ENCODE peak calls at places on chromosomes 2 and 18, in five cellular contexts. U, P, M, E and T are unnamed samples. For H3K4me1 and H4K20me1, the result is how much of the 10 kb centered on the place peaks cover.

GRCh38 chr2:135494503-135494902 is 36.5 kb downstream of the ZRANB3 start:
- DNase-seq in E (no peak), P (no peak), M (peak), U (no peak), T (no peak)

GRCh38 chr18:28045176-28045810 is 131.6 kb downstream of the CDH2 start:
- DNase-seq in U (no peak), P (peak), E (no peak), M (peak), T (no peak)

GRCh38 chr2:43534569-43534968 is 61.3 kb downstream of the THADA start:
- DNase-seq in M (no peak), P (no peak), E (no peak), U (no peak), T (no peak)

GRCh38 chr2:122206101-122206500 is 450.6 kb downstream of the TSN start:
- DNase-seq in M (no peak), E (no peak), P (no peak), U (no peak), T (no peak)

GRCh38 chr18:22399949-22400348 is 17.8 kb downstream of the CTAGE1 start:
- DNase-seq in P (no peak), U (no peak), M (no peak), E (no peak), T (no peak)

GRCh38 chr18:286515-287310 is 18.9 kb upstream of the THOC1 start:
- DNase-seq in P (peak), E (no peak), M (no peak), U (peak), T (no peak)

GRCh38 chr2:147487980-147488289 is 356.9 kb upstream of the ACVR2A start:
- DNase-seq in P (no peak), U (no peak), E (no peak), M (no peak), T (no peak)

GRCh38 chr2:8303322-8303832 is 378.5 kb upstream of the ID2 start:
- DNase-seq in M (no peak), E (peak), P (no peak), U (no peak), T (peak)

GRCh38 chr2:96148410-96149217 is 3.4 kb upstream of the DUSP2 start:
- DNase-seq in M (peak), P (peak), U (peak), E (peak), T (peak)

GRCh38 chr18:48859311-48860275 is 91.2 kb downstream of the SMAD7 start:
- DNase-seq in M (no peak), P (no peak), U (peak), E (no peak), T (no peak)

GRCh38 chr18:25350561-25351201 is 1.3 kb downstream of the ZNF521 start:
- DNase-seq in P (no peak), U (peak), E (peak), M (peak), T (no peak)

GRCh38 chr2:234958311-234958710 is 6.5 kb downstream of the SH3BP4 start:
- DNase-seq in E (no peak), M (no peak), P (no peak), U (no peak), T (no peak)

GRCh38 chr2:18788590-18788989 is 199.2 kb upstream of the NT5C1B start:
- DNase-seq in P (no peak), M (no peak), E (no peak), U (no peak), T (no peak)

GRCh38 chr2:240433973-240434727 is 1.3 kb upstream of the GPC1 start:
- DNase-seq in M (peak), P (peak), U (no peak), E (no peak), T (no peak)

GRCh38 chr2:205687018-205687956 is 5.0 kb downstream of the NRP2 start:
- DNase-seq in U (no peak), E (no peak), P (no peak), M (no peak), T (no peak)

GRCh38 chr18:34222025-34222395 is 2.7 kb downstream of the NOL4 start:
- DNase-seq in P (no peak), M (no peak), E (no peak), U (peak), T (no peak)

GRCh38 chr18:12838178-12838634 is 45.8 kb downstream of the PTPN2 start:
- DNase-seq in P (peak), U (peak), M (peak), E (no peak), T (peak)
- H3K4me1 ChIP-seq in P (under half), U (under half), M (under half), E (under half), T (half or more)

GRCh38 chr18:3054214-3054613 is 41.3 kb upstream of the LPIN2 start:
- DNase-seq in P (no peak), M (no peak), E (no peak), U (no peak), T (no peak)

GRCh38 chr18:3053081-3053480 is 40.1 kb upstream of the LPIN2 start:
- DNase-seq in U (no peak), P (no peak), E (no peak), M (no peak), T (no peak)

GRCh38 chr18:3052411-3052758 is 39.4 kb upstream of the LPIN2 start:
- DNase-seq in E (no peak), M (no peak), P (no peak), U (no peak), T (no peak)

GRCh38 chr18:3054785-3055184 is 41.8 kb upstream of the LPIN2 start:
- DNase-seq in E (no peak), M (no peak), P (peak), U (no peak), T (no peak)

DNA sequence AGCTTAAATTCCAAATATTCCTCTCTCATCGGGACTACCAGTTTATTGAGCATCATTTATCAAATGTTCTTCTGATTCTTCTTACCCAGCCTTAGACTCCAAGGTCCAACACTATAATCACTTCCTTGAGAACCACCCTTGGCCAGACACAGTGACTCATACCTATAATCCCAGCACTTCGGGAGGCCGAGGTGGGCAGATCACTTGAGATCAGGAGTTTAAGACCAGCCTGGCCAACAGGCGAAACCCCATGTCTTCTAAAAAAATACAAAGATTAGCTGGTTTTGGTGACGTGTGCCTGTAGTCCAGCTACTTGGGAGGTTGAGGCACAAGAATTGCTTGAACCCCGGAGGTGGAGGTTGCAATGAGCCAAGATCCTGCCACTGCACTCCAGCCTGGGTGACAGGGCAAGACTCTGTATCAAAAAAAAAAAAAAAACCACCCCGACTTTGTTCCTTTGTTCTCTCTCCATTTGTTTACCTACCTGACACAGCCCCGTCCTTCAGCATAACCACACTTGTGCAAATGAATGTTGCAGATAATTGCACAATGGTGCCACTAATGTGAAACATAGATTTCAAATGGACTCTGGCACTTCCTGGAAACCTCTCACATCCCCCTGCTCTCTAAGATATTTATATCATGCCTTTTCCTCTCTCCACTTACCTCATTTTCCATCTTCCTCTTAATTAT is 38.9 kb upstream of the LPIN2 start:
- DNase-seq in M (no peak), P (no peak), U (no peak), E (no peak), T (no peak)
- H3K27ac ChIP-seq in M (no peak), P (no peak), U (no peak), E (no peak), T (no peak)

GRCh38 chr2:68052717-68053422 is 9.9 kb downstream of the C1D start:
- DNase-seq in E (no peak), U (no peak), M (no peak), P (no peak), T (no peak)

GRCh38 chr2:68062680-68063387 is at the start of gene C1D:
- DNase-seq in M (peak), U (peak), P (peak), E (peak), T (peak)

GRCh38 chr2:68060652-68061051 is 2.2 kb downstream of the C1D start:
- DNase-seq in E (no peak), M (peak), P (no peak), U (no peak), T (no peak)

GRCh38 chr2:68059769-68060525 is 2.9 kb downstream of the C1D start:
- DNase-seq in M (no peak), P (no peak), U (no peak), E (no peak), T (no peak)

DNA sequence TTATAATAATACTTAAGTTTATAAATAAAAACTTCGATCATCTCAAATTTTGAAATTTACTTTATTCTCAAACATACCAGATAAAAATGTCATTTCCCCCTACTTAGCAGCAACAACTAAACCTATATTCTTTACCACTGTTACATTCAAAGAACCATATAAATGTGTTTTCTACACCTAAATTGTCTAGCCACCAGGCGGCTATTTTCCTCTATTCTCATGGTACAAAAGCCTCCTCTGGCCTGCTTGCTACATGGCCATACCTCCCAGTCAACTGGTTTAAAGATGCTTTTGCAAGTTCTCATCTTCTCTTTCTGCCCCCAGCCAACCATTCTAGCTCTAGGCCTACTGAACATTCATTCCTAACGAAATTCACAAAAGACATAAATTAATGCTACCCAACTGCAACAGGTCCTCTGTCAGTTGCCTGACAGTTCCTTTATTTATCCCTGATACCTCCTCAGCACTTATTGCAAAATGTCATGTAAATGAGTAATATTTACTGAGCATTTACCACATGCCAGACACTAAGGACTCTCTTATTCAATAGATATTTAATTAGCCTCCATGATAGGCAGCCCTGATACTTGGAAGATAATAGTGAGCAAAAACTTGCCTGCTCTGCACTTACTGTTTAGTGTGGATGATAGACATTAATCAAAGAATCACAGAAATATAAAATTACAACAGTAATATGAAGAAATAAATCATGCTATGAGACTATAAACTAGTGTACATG is 5.0 kb downstream of the C1D start:
- DNase-seq in M (no peak), U (no peak), E (peak), P (no peak), T (no peak)
- H4K20me1 ChIP-seq in M (under half), U (under half), E (under half), P (under half), T (half or more)

GRCh38 chr2:28399289-28399688 is 6.6 kb downstream of the FOSL2 start:
- DNase-seq in U (no peak), P (no peak), E (no peak), M (no peak), T (no peak)
- H3K4me1 ChIP-seq in U (under half), P (under half), E (under half), M (half or more), T (under half)

GRCh38 chr2:174903243-174903513 is 102.0 kb downstream of the CHN1 start:
- DNase-seq in E (no peak), M (no peak), U (peak), P (no peak), T (no peak)

GRCh38 chr2:174902491-174903242 is 102.5 kb downstream of the CHN1 start:
- DNase-seq in E (no peak), M (no peak), P (no peak), U (peak), T (no peak)

DNA sequence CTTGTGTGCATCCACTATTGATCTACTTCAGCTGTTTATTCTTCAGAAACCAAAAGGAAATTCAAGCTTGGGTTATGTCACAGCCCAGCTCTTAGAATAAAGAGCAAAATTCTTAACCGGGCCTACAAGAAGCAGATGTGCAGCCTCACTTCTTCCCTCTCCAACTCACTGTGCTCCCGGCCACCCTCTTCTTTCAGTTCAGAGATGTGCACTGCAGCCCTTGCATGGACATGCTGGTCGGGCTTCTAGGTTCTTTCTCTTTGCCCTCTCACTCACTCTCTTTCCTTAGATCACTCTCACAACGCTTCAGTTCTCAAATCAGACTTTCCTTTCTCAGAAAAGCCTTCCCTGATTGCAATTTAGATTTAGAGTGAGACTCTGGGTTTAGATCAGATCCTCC is 104.1 kb downstream of the CHN1 start:
- DNase-seq in P (no peak), U (no peak), M (no peak), E (no peak), T (no peak)
- H3K27ac ChIP-seq in P (no peak), U (no peak), M (no peak), E (no peak), T (peak)

GRCh38 chr2:101807242-101807641 is 109.7 kb downstream of the MAP4K4 start:
- DNase-seq in P (no peak), E (no peak), M (no peak), U (no peak), T (no peak)

GRCh38 chr2:101806123-101806522 is 108.6 kb downstream of the MAP4K4 start:
- DNase-seq in U (no peak), P (peak), M (peak), E (no peak), T (peak)

GRCh38 chr2:101809656-101810055 is 112.1 kb downstream of the MAP4K4 start:
- DNase-seq in P (no peak), U (peak), E (no peak), M (no peak), T (no peak)

GRCh38 chr2:101805146-101806088 is 107.9 kb downstream of the MAP4K4 start:
- DNase-seq in P (no peak), E (no peak), U (peak), M (no peak), T (no peak)

GRCh38 chr2:101808006-101808562 is 110.6 kb downstream of the MAP4K4 start:
- DNase-seq in U (no peak), P (no peak), E (no peak), M (no peak), T (no peak)
- H4K20me1 ChIP-seq in U (half or more), P (half or more), E (under half), M (under half), T (half or more)

GRCh38 chr2:40404500-40404899 is 47.4 kb downstream of the SLC8A1 start:
- DNase-seq in P (no peak), E (no peak), M (no peak), U (no peak), T (no peak)
- H3K4me1 ChIP-seq in P (under half), E (under half), M (half or more), U (under half), T (under half)